ENCODE peak calls at places on chromosomes 6 and 20, in nine cellular contexts. One of them, this sample, is unnamed.
A peak's percentile ranks its signal among the peaks of the same experiment; 100 is the strongest.

GRCh38 chr20:39676236-39676635 is 714.1 kb downstream of the DHX35 start:
- DNase-seq in AG04450: no peak
- DNase-seq in SK-N-SH: no peak
- DNase-seq in GM23338: no peak
- DNase-seq in adrenal gland: no peak
- DNase-seq in CD8-positive, alpha-beta T cell: no peak
- DNase-seq in RWPE1: no peak
- DNase-seq in trophoblast cell: no peak
- DNase-seq in cardiac muscle cell: no peak
- DNase-seq in this sample: no peak

GRCh38 chr20:36572701-36573102 is 695 bp upstream of the TGIF2 start:
- DNase-seq in cardiac muscle cell: peak; percentile 36
- DNase-seq in SK-N-SH: peak; percentile 26
- DNase-seq in CD8-positive, alpha-beta T cell: peak; percentile 85
- DNase-seq in trophoblast cell: no peak
- DNase-seq in adrenal gland: peak; percentile 38
- DNase-seq in RWPE1: no peak
- DNase-seq in AG04450: no peak
- DNase-seq in GM23338: peak; percentile 58
- DNase-seq in this sample: no peak

GRCh38 chr6:50145125-50145524 is 95.4 kb upstream of the DEFB112 start:
- DNase-seq in AG04450: no peak
- DNase-seq in adrenal gland: no peak
- DNase-seq in SK-N-SH: peak; percentile 12
- DNase-seq in GM23338: peak; percentile 31
- DNase-seq in CD8-positive, alpha-beta T cell: no peak
- DNase-seq in RWPE1: no peak
- DNase-seq in cardiac muscle cell: peak; percentile 24
- DNase-seq in trophoblast cell: no peak
- DNase-seq in this sample: no peak

GRCh38 chr6:89830385-89830809 is 717 bp downstream of the CASP8AP2 start:
- DNase-seq in GM23338: no peak
- DNase-seq in cardiac muscle cell: no peak
- DNase-seq in RWPE1: peak; percentile 11
- DNase-seq in CD8-positive, alpha-beta T cell: no peak
- DNase-seq in trophoblast cell: no peak
- DNase-seq in AG04450: no peak
- DNase-seq in adrenal gland: no peak
- DNase-seq in SK-N-SH: peak; percentile 40
- DNase-seq in this sample: no peak

GRCh38 chr20:17281478-17281877 is 54.6 kb downstream of the PCSK2 start:
- DNase-seq in trophoblast cell: peak; percentile 27
- DNase-seq in SK-N-SH: peak; percentile 30
- DNase-seq in GM23338: peak; percentile 89
- DNase-seq in CD8-positive, alpha-beta T cell: no peak
- DNase-seq in cardiac muscle cell: peak; percentile 67
- DNase-seq in AG04450: no peak
- DNase-seq in adrenal gland: peak; percentile 11
- DNase-seq in RWPE1: no peak
- DNase-seq in this sample: no peak

GRCh38 chr20:7585126-7585679 is 355.1 kb downstream of the HAO1 start:
- DNase-seq in AG04450: no peak
- DNase-seq in trophoblast cell: no peak
- DNase-seq in CD8-positive, alpha-beta T cell: no peak
- DNase-seq in RWPE1: no peak
- DNase-seq in GM23338: no peak
- DNase-seq in cardiac muscle cell: no peak
- DNase-seq in SK-N-SH: no peak
- DNase-seq in adrenal gland: no peak
- DNase-seq in this sample: no peak

GRCh38 chr6:93792751-93793150 is 373.4 kb upstream of the EPHA7 start:
- DNase-seq in GM23338: no peak
- DNase-seq in CD8-positive, alpha-beta T cell: no peak
- DNase-seq in adrenal gland: no peak
- DNase-seq in cardiac muscle cell: no peak
- DNase-seq in SK-N-SH: no peak
- DNase-seq in RWPE1: no peak
- DNase-seq in AG04450: no peak
- DNase-seq in trophoblast cell: no peak
- DNase-seq in this sample: no peak

GRCh38 chr6:154460306-154461071 is 50.0 kb downstream of the CNKSR3 start:
- DNase-seq in AG04450: no peak
- DNase-seq in RWPE1: no peak
- DNase-seq in GM23338: no peak
- DNase-seq in SK-N-SH: no peak
- DNase-seq in adrenal gland: peak; percentile 27
- DNase-seq in CD8-positive, alpha-beta T cell: no peak
- DNase-seq in cardiac muscle cell: no peak
- DNase-seq in trophoblast cell: no peak
- DNase-seq in this sample: no peak

GRCh38 chr6:160534050-160534696 is 129.9 kb downstream of the LPA start:
- DNase-seq in CD8-positive, alpha-beta T cell: peak; percentile 41
- DNase-seq in RWPE1: peak; percentile 60
- DNase-seq in adrenal gland: peak; percentile 31
- DNase-seq in GM23338: peak; percentile 79
- DNase-seq in cardiac muscle cell: peak; percentile 65
- DNase-seq in SK-N-SH: peak; percentile 59
- DNase-seq in AG04450: no peak
- DNase-seq in trophoblast cell: peak; percentile 5
- DNase-seq in this sample: peak; percentile 26

GRCh38 chr20:36525620-36526365 is 15.5 kb upstream of the MYL9 start:
- DNase-seq in adrenal gland: no peak
- DNase-seq in trophoblast cell: no peak
- DNase-seq in RWPE1: no peak
- DNase-seq in cardiac muscle cell: no peak
- DNase-seq in GM23338: no peak
- DNase-seq in CD8-positive, alpha-beta T cell: no peak
- DNase-seq in AG04450: no peak
- DNase-seq in SK-N-SH: no peak
- DNase-seq in this sample: no peak

GRCh38 chr6:87697581-87698552 is 4.2 kb downstream of the AKIRIN2 start:
- DNase-seq in CD8-positive, alpha-beta T cell: no peak
- DNase-seq in cardiac muscle cell: no peak
- DNase-seq in trophoblast cell: no peak
- DNase-seq in RWPE1: no peak
- DNase-seq in adrenal gland: no peak
- DNase-seq in SK-N-SH: peak; percentile 63
- DNase-seq in GM23338: no peak
- DNase-seq in AG04450: peak; percentile 74
- DNase-seq in this sample: no peak

GRCh38 chr6:133730881-133731280 is 158.0 kb upstream of the TCF21 start:
- DNase-seq in SK-N-SH: no peak
- DNase-seq in CD8-positive, alpha-beta T cell: no peak
- DNase-seq in GM23338: no peak
- DNase-seq in trophoblast cell: no peak
- DNase-seq in cardiac muscle cell: no peak
- DNase-seq in adrenal gland: no peak
- DNase-seq in AG04450: no peak
- DNase-seq in RWPE1: no peak
- DNase-seq in this sample: no peak

GRCh38 chr6:36700071-36700811 is 2.6 kb downstream of the RAB44 start:
- DNase-seq in RWPE1: no peak
- DNase-seq in trophoblast cell: no peak
- DNase-seq in GM23338: no peak
- DNase-seq in SK-N-SH: no peak
- DNase-seq in cardiac muscle cell: no peak
- DNase-seq in adrenal gland: no peak
- DNase-seq in AG04450: no peak
- DNase-seq in CD8-positive, alpha-beta T cell: no peak
- DNase-seq in this sample: no peak

GRCh38 chr6:169406794-169407193 is 153.1 kb upstream of the THBS2 start:
- DNase-seq in AG04450: no peak
- DNase-seq in RWPE1: no peak
- DNase-seq in cardiac muscle cell: no peak
- DNase-seq in adrenal gland: no peak
- DNase-seq in CD8-positive, alpha-beta T cell: no peak
- DNase-seq in SK-N-SH: no peak
- DNase-seq in trophoblast cell: no peak
- DNase-seq in GM23338: no peak
- DNase-seq in this sample: no peak

GRCh38 chr6:115882174-115882573 is 178.5 kb downstream of the FRK start:
- DNase-seq in trophoblast cell: peak; percentile 33
- DNase-seq in CD8-positive, alpha-beta T cell: no peak
- DNase-seq in RWPE1: peak; percentile 82
- DNase-seq in SK-N-SH: no peak
- DNase-seq in cardiac muscle cell: no peak
- DNase-seq in adrenal gland: no peak
- DNase-seq in AG04450: no peak
- DNase-seq in GM23338: no peak
- DNase-seq in this sample: no peak

DNA sequence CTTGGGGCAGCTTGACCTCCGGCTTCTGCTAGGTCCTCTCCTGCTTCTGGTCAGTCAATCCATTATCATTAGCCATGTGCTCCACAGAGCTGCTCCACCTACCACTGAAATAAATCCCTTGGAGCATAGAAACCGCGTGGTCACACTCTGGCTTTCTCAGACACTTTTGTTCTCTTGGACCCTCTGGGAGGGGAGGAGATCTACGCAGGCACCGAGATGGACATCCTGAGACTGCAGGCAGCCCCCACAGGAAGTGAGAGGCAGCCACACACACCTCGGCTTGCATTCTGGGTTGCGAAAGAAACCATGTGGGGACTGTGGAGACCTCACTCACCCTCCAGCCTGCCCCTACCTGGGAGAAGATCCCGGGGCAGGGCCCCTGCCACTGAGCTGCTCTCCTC is 79.5 kb downstream of the FYN start:
- DNase-seq in SK-N-SH: no peak
- DNase-seq in RWPE1: no peak
- DNase-seq in CD8-positive, alpha-beta T cell: peak; percentile 73
- DNase-seq in AG04450: no peak
- DNase-seq in adrenal gland: no peak
- DNase-seq in trophoblast cell: no peak
- DNase-seq in GM23338: no peak
- DNase-seq in cardiac muscle cell: no peak
- DNase-seq in this sample: no peak
- H3K27ac ChIP-seq in SK-N-SH: peak overlapping the region; percentile 92
- H3K27ac ChIP-seq in RWPE1: no peak overlapping the region
- H3K27ac ChIP-seq in CD8-positive, alpha-beta T cell: peak overlapping the region; percentile 53
- H3K27ac ChIP-seq in AG04450: no peak overlapping the region
- H3K27ac ChIP-seq in adrenal gland: no peak overlapping the region
- H3K27ac ChIP-seq in trophoblast cell: no peak overlapping the region
- H3K27ac ChIP-seq in GM23338: no peak overlapping the region
- H3K27ac ChIP-seq in cardiac muscle cell: no peak overlapping the region
- H3K27ac ChIP-seq in this sample: peak overlapping the region; percentile 53

DNA sequence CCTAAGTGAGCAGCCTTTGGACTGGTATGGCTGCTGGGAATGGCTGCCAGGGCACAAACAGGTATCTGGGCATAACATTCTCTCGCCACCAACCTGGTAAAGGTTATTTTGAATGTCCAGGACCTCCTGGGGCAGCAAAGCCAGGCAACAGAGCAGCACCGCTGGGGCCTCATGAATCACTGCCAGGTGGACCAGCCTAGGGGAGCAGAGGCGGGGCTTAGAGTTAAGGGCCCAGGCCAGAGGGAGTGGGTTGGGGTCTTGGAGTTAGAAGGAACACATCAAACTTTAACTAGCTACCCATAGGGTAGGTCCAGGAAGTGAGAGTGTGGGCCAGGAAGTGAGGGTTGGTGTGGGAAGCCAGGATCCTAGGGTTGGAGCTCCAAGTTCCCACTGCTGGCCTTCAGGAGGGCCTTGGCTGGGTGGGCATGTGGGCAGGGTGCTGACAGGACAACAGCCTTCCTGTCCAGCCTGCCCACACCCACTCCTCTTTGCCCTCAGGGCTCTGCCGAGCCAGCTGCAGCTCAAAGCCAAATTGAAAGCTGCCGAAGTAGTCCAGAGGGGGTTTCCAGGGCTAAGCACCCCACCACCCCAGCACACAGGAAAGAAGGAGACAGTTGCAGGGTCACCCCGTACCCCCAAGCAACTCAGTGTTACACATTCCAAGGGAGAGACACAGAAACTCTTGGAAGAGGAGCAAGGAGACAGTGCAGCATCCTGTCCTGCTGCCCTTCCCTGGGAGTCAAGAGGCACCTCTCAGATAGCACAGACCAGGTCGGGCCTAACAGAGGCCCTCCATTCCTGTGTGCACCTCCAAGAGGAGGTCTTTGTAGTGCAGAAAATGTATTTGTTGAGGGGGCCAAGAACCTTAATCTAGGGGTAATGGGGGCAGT is 2.6 kb downstream of the NFKBIE start:
- DNase-seq in SK-N-SH: no peak
- DNase-seq in trophoblast cell: no peak
- DNase-seq in RWPE1: no peak
- DNase-seq in adrenal gland: no peak
- DNase-seq in cardiac muscle cell: no peak
- DNase-seq in AG04450: no peak
- DNase-seq in GM23338: no peak
- DNase-seq in CD8-positive, alpha-beta T cell: no peak
- DNase-seq in this sample: no peak
- H3K27ac ChIP-seq in SK-N-SH: no peak overlapping the region
- H3K27ac ChIP-seq in trophoblast cell: no peak overlapping the region
- H3K27ac ChIP-seq in RWPE1: peak overlapping the region; percentile 4
- H3K27ac ChIP-seq in adrenal gland: no peak overlapping the region
- H3K27ac ChIP-seq in cardiac muscle cell: no peak overlapping the region
- H3K27ac ChIP-seq in AG04450: peak overlapping the region; percentile 39
- H3K27ac ChIP-seq in GM23338: no peak overlapping the region
- H3K27ac ChIP-seq in CD8-positive, alpha-beta T cell: peak overlapping the region; percentile 35
- H3K27ac ChIP-seq in this sample: peak overlapping the region; percentile 97

DNA sequence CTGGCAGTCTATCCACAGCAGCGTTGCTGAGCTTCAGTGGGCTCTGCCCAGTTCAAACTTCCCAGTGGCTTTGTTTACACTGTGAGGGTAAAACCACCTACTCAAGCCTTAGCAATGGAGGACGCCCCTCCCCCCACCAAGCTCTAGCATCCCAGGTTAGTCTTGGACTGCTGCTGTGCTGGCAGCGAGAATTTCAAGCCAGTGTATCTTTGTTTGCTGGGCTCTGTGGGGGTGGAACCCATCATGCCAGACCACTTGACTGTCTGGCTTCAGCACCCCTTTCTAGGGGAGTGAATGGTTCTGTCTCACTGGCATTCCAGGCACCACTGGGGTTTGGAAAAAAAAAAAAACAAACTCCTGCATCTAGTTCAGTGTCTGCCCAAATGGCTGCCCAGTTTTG is 249.7 kb upstream of the SYNCRIP start:
- DNase-seq in CD8-positive, alpha-beta T cell: no peak
- DNase-seq in adrenal gland: no peak
- DNase-seq in cardiac muscle cell: no peak
- DNase-seq in AG04450: no peak
- DNase-seq in trophoblast cell: no peak
- DNase-seq in SK-N-SH: no peak
- DNase-seq in RWPE1: no peak
- DNase-seq in GM23338: peak; percentile 42
- DNase-seq in this sample: no peak
- H3K27ac ChIP-seq in CD8-positive, alpha-beta T cell: no peak overlapping the region
- H3K27ac ChIP-seq in adrenal gland: no peak overlapping the region
- H3K27ac ChIP-seq in cardiac muscle cell: no peak overlapping the region
- H3K27ac ChIP-seq in AG04450: no peak overlapping the region
- H3K27ac ChIP-seq in trophoblast cell: no peak overlapping the region
- H3K27ac ChIP-seq in SK-N-SH: no peak overlapping the region
- H3K27ac ChIP-seq in RWPE1: no peak overlapping the region
- H3K27ac ChIP-seq in GM23338: no peak overlapping the region
- H3K27ac ChIP-seq in this sample: no peak overlapping the region

DNA sequence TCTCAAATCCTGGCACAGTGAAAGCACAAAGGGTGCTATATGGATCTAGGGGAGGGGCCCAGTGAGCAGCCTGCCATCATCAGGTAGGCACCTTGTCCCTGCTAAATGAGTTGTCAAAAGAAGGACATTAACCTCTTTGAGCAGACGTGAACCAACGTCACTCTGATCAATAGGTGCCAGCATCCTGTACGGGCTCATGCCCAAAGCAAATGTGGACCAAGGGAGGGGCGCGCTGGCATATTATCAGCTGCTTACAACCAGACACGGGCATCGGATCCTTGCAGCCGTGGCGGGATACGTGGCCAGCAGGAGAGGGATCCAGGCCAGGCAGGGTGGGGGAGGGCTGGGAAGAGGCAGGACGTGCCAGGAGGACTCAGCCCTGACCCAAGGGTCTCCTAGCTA is 231.3 kb upstream of the PMEPA1 start:
- DNase-seq in trophoblast cell: no peak
- DNase-seq in AG04450: no peak
- DNase-seq in GM23338: no peak
- DNase-seq in RWPE1: no peak
- DNase-seq in CD8-positive, alpha-beta T cell: no peak
- DNase-seq in SK-N-SH: no peak
- DNase-seq in cardiac muscle cell: no peak
- DNase-seq in adrenal gland: no peak
- DNase-seq in this sample: no peak
- H3K27ac ChIP-seq in trophoblast cell: no peak overlapping the region
- H3K27ac ChIP-seq in AG04450: no peak overlapping the region
- H3K27ac ChIP-seq in GM23338: no peak overlapping the region
- H3K27ac ChIP-seq in RWPE1: no peak overlapping the region
- H3K27ac ChIP-seq in CD8-positive, alpha-beta T cell: no peak overlapping the region
- H3K27ac ChIP-seq in SK-N-SH: peak overlapping the region; percentile 78
- H3K27ac ChIP-seq in cardiac muscle cell: no peak overlapping the region
- H3K27ac ChIP-seq in adrenal gland: no peak overlapping the region
- H3K27ac ChIP-seq in this sample: no peak overlapping the region

This sample was measured in naive thymus-derived CD4-positive, alpha-beta T cell.